ENCODE peak calls at places on chromosome 13, in five cellular contexts. One of them, this sample, is unnamed.

GRCh38 chr13:99823961-99824360 is 147.6 kb downstream of the ZIC5 start:
- DNase-seq in heart left ventricle: no peak
- DNase-seq in stimulated activated CD4-positive, alpha-beta T cell treated with anti-CD3 and anti-CD28 coated beads, Interleukin-2, amount 100 ng/mL, for 48 hours: no peak
- DNase-seq in stromal cell of bone marrow: no peak
- DNase-seq in right atrium auricular region: no peak
- DNase-seq in this sample: no peak

GRCh38 chr13:42821437-42821836 is 40.1 kb downstream of the FAM216B start:
- DNase-seq in stromal cell of bone marrow: peak; percentile 68
- DNase-seq in stimulated activated CD4-positive, alpha-beta T cell treated with anti-CD3 and anti-CD28 coated beads, Interleukin-2, amount 100 ng/mL, for 48 hours: no peak
- DNase-seq in right atrium auricular region: no peak
- DNase-seq in heart left ventricle: no peak
- DNase-seq in this sample: no peak

GRCh38 chr13:25103711-25104110 is 7.8 kb downstream of the PABPC3 start:
- DNase-seq in right atrium auricular region: no peak
- DNase-seq in stromal cell of bone marrow: no peak
- DNase-seq in heart left ventricle: no peak
- DNase-seq in stimulated activated CD4-positive, alpha-beta T cell treated with anti-CD3 and anti-CD28 coated beads, Interleukin-2, amount 100 ng/mL, for 48 hours: no peak
- DNase-seq in this sample: no peak

GRCh38 chr13:110331362-110331761 is 24.3 kb downstream of the COL4A2 start:
- DNase-seq in stimulated activated CD4-positive, alpha-beta T cell treated with anti-CD3 and anti-CD28 coated beads, Interleukin-2, amount 100 ng/mL, for 48 hours: no peak
- DNase-seq in stromal cell of bone marrow: no peak
- DNase-seq in right atrium auricular region: no peak
- DNase-seq in heart left ventricle: no peak
- DNase-seq in this sample: no peak

GRCh38 chr13:32309312-32309711 is 5.9 kb downstream of the ZAR1L start:
- DNase-seq in heart left ventricle: no peak
- DNase-seq in right atrium auricular region: no peak
- DNase-seq in stromal cell of bone marrow: no peak
- DNase-seq in stimulated activated CD4-positive, alpha-beta T cell treated with anti-CD3 and anti-CD28 coated beads, Interleukin-2, amount 100 ng/mL, for 48 hours: no peak
- DNase-seq in this sample: no peak

GRCh38 chr13:33016414-33017409 is at the start of gene KL:
- DNase-seq in stromal cell of bone marrow: no peak
- DNase-seq in heart left ventricle: peak; percentile 64
- DNase-seq in stimulated activated CD4-positive, alpha-beta T cell treated with anti-CD3 and anti-CD28 coated beads, Interleukin-2, amount 100 ng/mL, for 48 hours: no peak
- DNase-seq in right atrium auricular region: no peak
- DNase-seq in this sample: no peak

GRCh38 chr13:42275098-42275471 is 3.1 kb downstream of the AKAP11 start:
- DNase-seq in heart left ventricle: no peak
- DNase-seq in stimulated activated CD4-positive, alpha-beta T cell treated with anti-CD3 and anti-CD28 coated beads, Interleukin-2, amount 100 ng/mL, for 48 hours: no peak
- DNase-seq in stromal cell of bone marrow: no peak
- DNase-seq in right atrium auricular region: no peak
- DNase-seq in this sample: no peak

GRCh38 chr13:96090240-96091101 is 564 bp downstream of the HS6ST3 start:
- DNase-seq in stromal cell of bone marrow: no peak
- DNase-seq in right atrium auricular region: no peak
- DNase-seq in stimulated activated CD4-positive, alpha-beta T cell treated with anti-CD3 and anti-CD28 coated beads, Interleukin-2, amount 100 ng/mL, for 48 hours: no peak
- DNase-seq in heart left ventricle: no peak
- DNase-seq in this sample: no peak

GRCh38 chr13:110546933-110547332 is 14.6 kb downstream of the RAB20 start:
- DNase-seq in heart left ventricle: peak; percentile 91
- DNase-seq in stimulated activated CD4-positive, alpha-beta T cell treated with anti-CD3 and anti-CD28 coated beads, Interleukin-2, amount 100 ng/mL, for 48 hours: no peak
- DNase-seq in stromal cell of bone marrow: peak; percentile 82
- DNase-seq in right atrium auricular region: peak; percentile 95
- DNase-seq in this sample: no peak

GRCh38 chr13:38090913-38091312 is 221.3 kb upstream of the TRPC4 start:
- DNase-seq in stimulated activated CD4-positive, alpha-beta T cell treated with anti-CD3 and anti-CD28 coated beads, Interleukin-2, amount 100 ng/mL, for 48 hours: no peak
- DNase-seq in stromal cell of bone marrow: no peak
- DNase-seq in right atrium auricular region: no peak
- DNase-seq in heart left ventricle: no peak
- DNase-seq in this sample: no peak

This sample was measured in NCI-H460.